ENCODE peak calls at places on chromosomes 1 and 21, in nine cellular contexts. One of them, this sample, is unnamed.

GRCh38 chr1:11923069-11923826 is 3.0 kb downstream of the KIAA2013 start:
- DNase-seq in tibial nerve: no peak
- DNase-seq in body of pancreas: no peak
- DNase-seq in transverse colon: no peak
- DNase-seq in adrenal gland: no peak
- DNase-seq in breast epithelium: no peak
- DNase-seq in testis: no peak
- DNase-seq in lower leg skin: no peak
- DNase-seq in suprapubic skin: no peak
- DNase-seq in this sample: no peak

GRCh38 chr1:229380514-229381160 is 37.8 kb upstream of the CCSAP start:
- DNase-seq in lower leg skin: peak
- DNase-seq in transverse colon: no peak
- DNase-seq in testis: no peak
- DNase-seq in adrenal gland: no peak
- DNase-seq in tibial nerve: no peak
- DNase-seq in body of pancreas: no peak
- DNase-seq in suprapubic skin: no peak
- DNase-seq in breast epithelium: no peak
- DNase-seq in this sample: no peak

GRCh38 chr1:159705251-159705910 is 9.0 kb downstream of the CRP start:
- DNase-seq in tibial nerve: no peak
- DNase-seq in testis: no peak
- DNase-seq in lower leg skin: no peak
- DNase-seq in suprapubic skin: no peak
- DNase-seq in breast epithelium: no peak
- DNase-seq in body of pancreas: no peak
- DNase-seq in adrenal gland: no peak
- DNase-seq in transverse colon: no peak
- DNase-seq in this sample: peak

GRCh38 chr1:78101514-78101913 is 55.7 kb downstream of the GIPC2 start:
- DNase-seq in transverse colon: peak
- DNase-seq in breast epithelium: no peak
- DNase-seq in body of pancreas: peak
- DNase-seq in tibial nerve: peak
- DNase-seq in suprapubic skin: no peak
- DNase-seq in testis: peak
- DNase-seq in lower leg skin: no peak
- DNase-seq in adrenal gland: peak
- DNase-seq in this sample: no peak

GRCh38 chr1:165860065-165860464 is 32.7 kb downstream of the UCK2 start:
- DNase-seq in transverse colon: peak
- DNase-seq in tibial nerve: no peak
- DNase-seq in breast epithelium: no peak
- DNase-seq in body of pancreas: no peak
- DNase-seq in suprapubic skin: no peak
- DNase-seq in testis: no peak
- DNase-seq in lower leg skin: no peak
- DNase-seq in adrenal gland: no peak
- DNase-seq in this sample: no peak

GRCh38 chr1:53930932-53931331 is 14.6 kb downstream of the IFT25 start:
- DNase-seq in body of pancreas: no peak
- DNase-seq in suprapubic skin: no peak
- DNase-seq in adrenal gland: no peak
- DNase-seq in testis: no peak
- DNase-seq in tibial nerve: no peak
- DNase-seq in lower leg skin: no peak
- DNase-seq in transverse colon: no peak
- DNase-seq in breast epithelium: no peak
- DNase-seq in this sample: no peak

GRCh38 chr21:16587141-16587570 is 857.4 kb downstream of the USP25 start:
- DNase-seq in breast epithelium: no peak
- DNase-seq in suprapubic skin: peak
- DNase-seq in lower leg skin: no peak
- DNase-seq in testis: peak
- DNase-seq in body of pancreas: peak
- DNase-seq in transverse colon: peak
- DNase-seq in adrenal gland: peak
- DNase-seq in tibial nerve: peak
- DNase-seq in this sample: peak

GRCh38 chr1:182035097-182035770 is 26.3 kb downstream of the ZNF648 start:
- DNase-seq in transverse colon: no peak
- DNase-seq in body of pancreas: no peak
- DNase-seq in suprapubic skin: no peak
- DNase-seq in breast epithelium: no peak
- DNase-seq in adrenal gland: no peak
- DNase-seq in tibial nerve: no peak
- DNase-seq in lower leg skin: no peak
- DNase-seq in testis: no peak
- DNase-seq in this sample: no peak

GRCh38 chr1:3598051-3598471 is 13.2 kb downstream of the MEGF6 start:
- DNase-seq in lower leg skin: no peak
- DNase-seq in body of pancreas: no peak
- DNase-seq in suprapubic skin: no peak
- DNase-seq in tibial nerve: no peak
- DNase-seq in transverse colon: no peak
- DNase-seq in adrenal gland: no peak
- DNase-seq in testis: peak
- DNase-seq in breast epithelium: no peak
- DNase-seq in this sample: no peak

GRCh38 chr1:60898987-60899386 is 183.4 kb upstream of the NFIA start:
- DNase-seq in testis: no peak
- DNase-seq in tibial nerve: no peak
- DNase-seq in body of pancreas: no peak
- DNase-seq in suprapubic skin: no peak
- DNase-seq in adrenal gland: no peak
- DNase-seq in transverse colon: no peak
- DNase-seq in lower leg skin: no peak
- DNase-seq in breast epithelium: no peak
- DNase-seq in this sample: no peak

GRCh38 chr21:45366931-45367401 is 38.0 kb upstream of the COL18A1 start:
- DNase-seq in testis: peak
- DNase-seq in lower leg skin: peak
- DNase-seq in breast epithelium: no peak
- DNase-seq in suprapubic skin: no peak
- DNase-seq in tibial nerve: no peak
- DNase-seq in body of pancreas: peak
- DNase-seq in adrenal gland: peak
- DNase-seq in transverse colon: peak
- DNase-seq in this sample: peak

GRCh38 chr1:86832409-86832808 is 81.5 kb downstream of the SELENOF start:
- DNase-seq in breast epithelium: no peak
- DNase-seq in suprapubic skin: no peak
- DNase-seq in adrenal gland: no peak
- DNase-seq in transverse colon: no peak
- DNase-seq in tibial nerve: no peak
- DNase-seq in testis: no peak
- DNase-seq in lower leg skin: no peak
- DNase-seq in body of pancreas: no peak
- DNase-seq in this sample: no peak

GRCh38 chr1:201769966-201770365 is 59.0 kb upstream of the IPO9 start:
- DNase-seq in body of pancreas: no peak
- DNase-seq in adrenal gland: no peak
- DNase-seq in transverse colon: no peak
- DNase-seq in lower leg skin: no peak
- DNase-seq in breast epithelium: no peak
- DNase-seq in testis: peak
- DNase-seq in tibial nerve: no peak
- DNase-seq in suprapubic skin: peak
- DNase-seq in this sample: no peak

GRCh38 chr1:12450090-12450764 is 167.8 kb downstream of the DHRS3 start:
- DNase-seq in tibial nerve: no peak
- DNase-seq in lower leg skin: no peak
- DNase-seq in testis: no peak
- DNase-seq in breast epithelium: no peak
- DNase-seq in transverse colon: no peak
- DNase-seq in suprapubic skin: no peak
- DNase-seq in adrenal gland: no peak
- DNase-seq in body of pancreas: peak
- DNase-seq in this sample: no peak

GRCh38 chr1:244461254-244462071 is at the start of gene CATSPERE:
- DNase-seq in body of pancreas: peak
- DNase-seq in transverse colon: peak
- DNase-seq in tibial nerve: peak
- DNase-seq in suprapubic skin: peak
- DNase-seq in lower leg skin: peak
- DNase-seq in breast epithelium: peak
- DNase-seq in testis: peak
- DNase-seq in adrenal gland: peak
- DNase-seq in this sample: peak

GRCh38 chr1:85289207-85289847 is 12.9 kb upstream of the BCL10 start:
- DNase-seq in testis: no peak
- DNase-seq in adrenal gland: peak
- DNase-seq in breast epithelium: no peak
- DNase-seq in tibial nerve: no peak
- DNase-seq in body of pancreas: no peak
- DNase-seq in transverse colon: no peak
- DNase-seq in lower leg skin: peak
- DNase-seq in suprapubic skin: no peak
- DNase-seq in this sample: no peak

GRCh38 chr1:8858112-8858668 is 20.3 kb downstream of the ENO1 start:
- DNase-seq in suprapubic skin: no peak
- DNase-seq in testis: no peak
- DNase-seq in lower leg skin: no peak
- DNase-seq in body of pancreas: peak
- DNase-seq in adrenal gland: no peak
- DNase-seq in tibial nerve: peak
- DNase-seq in breast epithelium: no peak
- DNase-seq in transverse colon: no peak
- DNase-seq in this sample: no peak

GRCh38 chr1:8182034-8182761 is 135.7 kb upstream of the SLC45A1 start:
- DNase-seq in breast epithelium: no peak
- DNase-seq in body of pancreas: peak
- DNase-seq in suprapubic skin: no peak
- DNase-seq in lower leg skin: no peak
- DNase-seq in tibial nerve: no peak
- DNase-seq in testis: no peak
- DNase-seq in transverse colon: peak
- DNase-seq in adrenal gland: peak
- DNase-seq in this sample: no peak

GRCh38 chr1:220281159-220281574 is 8.9 kb upstream of the RAB3GAP2 start:
- DNase-seq in adrenal gland: no peak
- DNase-seq in lower leg skin: no peak
- DNase-seq in body of pancreas: no peak
- DNase-seq in testis: no peak
- DNase-seq in breast epithelium: no peak
- DNase-seq in transverse colon: no peak
- DNase-seq in tibial nerve: no peak
- DNase-seq in suprapubic skin: no peak
- DNase-seq in this sample: no peak

GRCh38 chr1:207298666-207299065 is 22.8 kb upstream of the CD55 start:
- DNase-seq in testis: no peak
- DNase-seq in suprapubic skin: no peak
- DNase-seq in adrenal gland: no peak
- DNase-seq in lower leg skin: no peak
- DNase-seq in tibial nerve: no peak
- DNase-seq in body of pancreas: no peak
- DNase-seq in transverse colon: no peak
- DNase-seq in breast epithelium: no peak
- DNase-seq in this sample: no peak

DNA sequence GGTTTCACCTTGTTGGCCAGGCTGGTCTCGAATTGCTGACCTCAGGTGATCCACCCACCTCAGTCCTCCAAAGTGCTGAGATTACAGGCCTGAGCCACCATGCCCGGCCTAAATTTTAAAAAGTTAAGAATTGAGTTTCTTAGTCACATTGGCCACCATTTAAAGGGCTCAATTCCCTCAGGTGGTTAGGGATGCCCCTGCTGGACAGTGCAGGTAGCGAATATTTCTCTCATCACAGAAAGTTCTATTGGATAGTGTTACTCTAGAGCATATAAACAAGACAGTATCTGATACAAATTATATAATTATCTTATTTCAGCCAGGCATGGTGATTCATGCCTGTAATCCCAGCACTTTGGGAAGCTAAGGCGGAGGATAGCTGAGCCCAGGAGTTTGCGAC is 320.2 kb downstream of the ZP4 start:
- DNase-seq in body of pancreas: no peak
- DNase-seq in suprapubic skin: no peak
- DNase-seq in testis: no peak
- DNase-seq in transverse colon: no peak
- DNase-seq in adrenal gland: no peak
- DNase-seq in tibial nerve: no peak
- DNase-seq in breast epithelium: no peak
- DNase-seq in lower leg skin: no peak
- DNase-seq in this sample: no peak
- TF ChIP-seq CTCF in body of pancreas: no peak
- TF ChIP-seq CTCF in suprapubic skin: no peak
- TF ChIP-seq CTCF in testis: no peak
- TF ChIP-seq CTCF in transverse colon: no peak
- TF ChIP-seq CTCF in adrenal gland: no peak
- TF ChIP-seq CTCF in tibial nerve: no peak
- TF ChIP-seq CTCF in breast epithelium: no peak
- TF ChIP-seq CTCF in lower leg skin: no peak
- TF ChIP-seq CTCF in this sample: no peak

GRCh38 chr1:155134858-155135415 is 715 bp upstream of the SLC50A1 start:
- DNase-seq in breast epithelium: peak
- DNase-seq in lower leg skin: peak
- DNase-seq in body of pancreas: peak
- DNase-seq in adrenal gland: peak
- DNase-seq in suprapubic skin: peak
- DNase-seq in tibial nerve: peak
- DNase-seq in testis: peak
- DNase-seq in transverse colon: peak
- DNase-seq in this sample: peak
- TF ChIP-seq POLR2A in breast epithelium: no peak
- TF ChIP-seq POLR2A in lower leg skin: no peak
- TF ChIP-seq POLR2A in body of pancreas: peak
- TF ChIP-seq POLR2A in adrenal gland: peak
- TF ChIP-seq POLR2A in suprapubic skin: peak
- TF ChIP-seq POLR2A in tibial nerve: peak
- TF ChIP-seq POLR2A in testis: no peak
- TF ChIP-seq POLR2A in transverse colon: no peak
- TF ChIP-seq POLR2A in this sample: no peak

GRCh38 chr1:157992031-157992568 is 1.3 kb upstream of the KIRREL1 start:
- DNase-seq in transverse colon: peak
- DNase-seq in tibial nerve: peak
- DNase-seq in breast epithelium: no peak
- DNase-seq in adrenal gland: peak
- DNase-seq in lower leg skin: peak
- DNase-seq in testis: peak
- DNase-seq in body of pancreas: peak
- DNase-seq in suprapubic skin: peak
- DNase-seq in this sample: peak
- TF ChIP-seq CTCF in transverse colon: peak
- TF ChIP-seq CTCF in tibial nerve: peak
- TF ChIP-seq CTCF in breast epithelium: peak
- TF ChIP-seq CTCF in adrenal gland: peak
- TF ChIP-seq CTCF in lower leg skin: no peak
- TF ChIP-seq CTCF in testis: peak
- TF ChIP-seq CTCF in body of pancreas: peak
- TF ChIP-seq CTCF in suprapubic skin: peak
- TF ChIP-seq CTCF in this sample: peak

GRCh38 chr1:234666761-234667160 is 56.8 kb upstream of the IRF2BP2 start:
- DNase-seq in transverse colon: no peak
- DNase-seq in testis: no peak
- DNase-seq in body of pancreas: no peak
- DNase-seq in suprapubic skin: no peak
- DNase-seq in adrenal gland: peak
- DNase-seq in tibial nerve: no peak
- DNase-seq in breast epithelium: no peak
- DNase-seq in lower leg skin: no peak
- DNase-seq in this sample: no peak
- TF ChIP-seq POLR2A in transverse colon: no peak
- TF ChIP-seq POLR2A in testis: no peak
- TF ChIP-seq POLR2A in body of pancreas: no peak
- TF ChIP-seq POLR2A in suprapubic skin: no peak
- TF ChIP-seq POLR2A in adrenal gland: no peak
- TF ChIP-seq POLR2A in tibial nerve: no peak
- TF ChIP-seq POLR2A in breast epithelium: no peak
- TF ChIP-seq POLR2A in lower leg skin: no peak
- TF ChIP-seq POLR2A in this sample: no peak